ENCODE peak calls at places on chromosomes 2 and 18, in nine cellular contexts. B is epithelial cell of prostate; N is NCI-H2171 treated with DMSO at 0.1 percent for 48 hours; O is H7; U is RKO; S is stimulated activated CD4-positive, alpha-beta T cell treated with anti-CD3 and anti-CD28 coated beads, Interleukin-15, amount 100 ng/mL, for 1 hour; Y is activated T-cell treated with anti-CD3 and anti-CD28 coated beads for 1 hour; P is cardiac muscle cell; F is T-helper 1 cell. Z is an unnamed sample.

GRCh38 chr18:70289351-70290330 is 796 bp downstream of the SOCS6 start:
- DNase-seq in B (no peak), N (no peak), O (peak), U (peak), S (no peak), Y (no peak), P (peak), F (no peak), Z (no peak)

GRCh38 chr2:86062043-86062442 is 43.6 kb downstream of the POLR1A start:
- DNase-seq in B (no peak), N (no peak), O (no peak), U (no peak), S (no peak), Y (no peak), P (peak), F (no peak), Z (peak)

GRCh38 chr2:101815739-101816391 is 118.4 kb downstream of the MAP4K4 start:
- DNase-seq in B (no peak), N (peak), O (no peak), U (no peak), S (no peak), Y (no peak), P (peak), F (no peak), Z (no peak)

GRCh38 chr2:16109821-16110310 is 169.5 kb downstream of the MYCN start:
- DNase-seq in B (no peak), N (no peak), O (no peak), U (no peak), S (no peak), Y (no peak), P (no peak), F (no peak), Z (no peak)

GRCh38 chr2:37583867-37584266 is 87.6 kb downstream of the CDC42EP3 start:
- DNase-seq in B (no peak), N (peak), O (no peak), U (no peak), S (no peak), Y (no peak), P (peak), F (no peak), Z (no peak)

GRCh38 chr2:233650981-233651380 is 14.7 kb downstream of the UGT1A10 start:
- DNase-seq in B (no peak), N (no peak), O (no peak), U (no peak), S (no peak), Y (no peak), P (no peak), F (no peak), Z (no peak)

GRCh38 chr18:48956378-48956777 is 5.6 kb upstream of the SMAD7 start:
- DNase-seq in B (no peak), N (no peak), O (no peak), U (no peak), S (no peak), Y (no peak), P (peak), F (no peak), Z (no peak)

GRCh38 chr2:42327125-42327524 is 33.9 kb downstream of the COX7A2L start:
- DNase-seq in B (peak), N (peak), O (no peak), U (no peak), S (no peak), Y (no peak), P (no peak), F (no peak), Z (peak)

GRCh38 chr18:75811156-75811555 is 383.7 kb upstream of the SMIM21 start:
- DNase-seq in B (no peak), N (peak), O (no peak), U (no peak), S (no peak), Y (no peak), P (peak), F (no peak), Z (no peak)

GRCh38 chr2:126990200-126990599 is 91.5 kb downstream of the TEX51 start:
- DNase-seq in B (no peak), N (no peak), O (no peak), U (no peak), S (no peak), Y (no peak), P (no peak), F (no peak), Z (peak)

GRCh38 chr2:112488201-112488600 is 6.2 kb downstream of the TTL start:
- DNase-seq in B (no peak), N (no peak), O (no peak), U (no peak), S (no peak), Y (no peak), P (no peak), F (no peak), Z (no peak)

GRCh38 chr2:38750011-38750792 is 959 bp downstream of the SRSF7 start:
- DNase-seq in B (no peak), N (no peak), O (peak), U (peak), S (peak), Y (peak), P (peak), F (no peak), Z (no peak)

GRCh38 chr2:10171006-10171800 is 48.7 kb downstream of the RRM2 start:
- DNase-seq in B (no peak), N (no peak), O (peak), U (no peak), S (no peak), Y (no peak), P (no peak), F (no peak), Z (no peak)

GRCh38 chr2:44549099-44549471 is 187.3 kb downstream of the CAMKMT start:
- DNase-seq in B (no peak), N (no peak), O (no peak), U (peak), S (no peak), Y (no peak), P (peak), F (no peak), Z (no peak)

GRCh38 chr2:177397501-177398289 is 5.1 kb downstream of the AGPS start:
- DNase-seq in B (peak), N (no peak), O (no peak), U (peak), S (no peak), Y (no peak), P (peak), F (no peak), Z (peak)

GRCh38 chr2:239459581-239459980 is 58.8 kb upstream of the HDAC4 start:
- DNase-seq in B (no peak), N (no peak), O (no peak), U (no peak), S (no peak), Y (no peak), P (no peak), F (no peak), Z (no peak)

GRCh38 chr2:224309216-224309615 is 92.7 kb downstream of the FAM124B start:
- DNase-seq in B (no peak), N (no peak), O (no peak), U (no peak), S (no peak), Y (no peak), P (peak), F (no peak), Z (no peak)

GRCh38 chr2:127358044-127358443 is 29.7 kb downstream of the MAP3K2 start:
- DNase-seq in B (no peak), N (no peak), O (no peak), U (no peak), S (no peak), Y (no peak), P (peak), F (no peak), Z (peak)

GRCh38 chr18:67634631-67635338 is 118.3 kb upstream of the DSEL start:
- DNase-seq in B (no peak), N (no peak), O (peak), U (no peak), S (no peak), Y (no peak), P (no peak), F (no peak), Z (no peak)

GRCh38 chr18:55699233-55699765 is 111.3 kb upstream of the TCF4 start:
- DNase-seq in B (no peak), N (no peak), O (no peak), U (no peak), S (no peak), Y (no peak), P (peak), F (no peak), Z (no peak)

GRCh38 chr2:11292464-11293255 is 51.8 kb downstream of the ROCK2 start:
- DNase-seq in B (no peak), N (no peak), O (no peak), U (no peak), S (no peak), Y (no peak), P (peak), F (no peak), Z (no peak)

GRCh38 chr2:37892436-37893114 is 32.5 kb upstream of the RMDN2 start:
- DNase-seq in B (no peak), N (no peak), O (no peak), U (no peak), S (no peak), Y (no peak), P (no peak), F (no peak), Z (no peak)

GRCh38 chr18:4544131-4544530 is 89.0 kb upstream of the DLGAP1 start:
- DNase-seq in B (no peak), N (no peak), O (no peak), U (peak), S (no peak), Y (no peak), P (no peak), F (no peak), Z (no peak)

GRCh38 chr2:100359576-100359975 is 37.3 kb upstream of the LONRF2 start:
- DNase-seq in B (no peak), N (no peak), O (no peak), U (no peak), S (no peak), Y (no peak), P (no peak), F (no peak), Z (no peak)

GRCh38 chr2:150803689-150804398 is 316.4 kb upstream of the RND3 start:
- DNase-seq in B (no peak), N (no peak), O (no peak), U (no peak), S (no peak), Y (no peak), P (no peak), F (no peak), Z (no peak)

GRCh38 chr2:61946661-61947060 is 41.2 kb downstream of the COMMD1 start:
- DNase-seq in B (no peak), N (no peak), O (no peak), U (no peak), S (no peak), Y (no peak), P (peak), F (no peak), Z (no peak)

GRCh38 chr18:79610461-79611039 is 69.1 kb upstream of the CTDP1 start:
- DNase-seq in B (no peak), N (no peak), O (no peak), U (no peak), S (no peak), Y (no peak), P (peak), F (no peak), Z (no peak)

GRCh38 chr2:12244070-12244469 is 472.7 kb upstream of the TRIB2 start:
- DNase-seq in B (no peak), N (no peak), O (no peak), U (no peak), S (no peak), Y (no peak), P (peak), F (no peak), Z (no peak)

GRCh38 chr18:3914116-3914515 is 464.1 kb downstream of the TGIF1 start:
- DNase-seq in B (no peak), N (no peak), O (no peak), U (no peak), S (no peak), Y (no peak), P (no peak), F (no peak), Z (no peak)

GRCh38 chr2:206456078-206456769 is 12.9 kb downstream of the ADAM23 start:
- DNase-seq in B (no peak), N (no peak), O (no peak), U (no peak), S (no peak), Y (no peak), P (no peak), F (no peak), Z (peak)

GRCh38 chr2:171482308-171482707 is 40.0 kb upstream of the CYBRD1 start:
- DNase-seq in B (no peak), N (no peak), O (no peak), U (no peak), S (no peak), Y (no peak), P (peak), F (no peak), Z (no peak)

GRCh38 chr2:216574046-216574445 is 59.2 kb upstream of the IGFBP2 start:
- DNase-seq in B (no peak), N (peak), O (no peak), U (no peak), S (no peak), Y (no peak), P (no peak), F (no peak), Z (no peak)

Z was measured in HepG2.